ENCODE peak calls at places on chromosomes 4 and X, in eight cellular contexts. R, M, J, B, I, H, D and U are unnamed samples.

GRCh38 chr4:67735325-67735724 is 18.9 kb downstream of the GNRHR start:
- DNase-seq in R (no peak), M (no peak), J (no peak), B (no peak), I (no peak), H (no peak), D (no peak), U (no peak)

GRCh38 chr4:5998333-5998936 is 19.8 kb downstream of the C4orf50 start:
- DNase-seq in R (peak), M (no peak), J (peak), B (no peak), I (peak), H (peak), D (peak), U (peak)

GRCh38 chr4:52914051-52914605 is 52.0 kb downstream of the RASL11B start:
- DNase-seq in R (no peak), M (no peak), J (peak), B (no peak), I (no peak), H (peak), D (peak), U (peak)

GRCh38 chrX:38304010-38304409 is 23.3 kb downstream of the RPGR start:
- DNase-seq in R (peak), M (no peak), J (peak), B (no peak), I (no peak), H (peak), D (no peak), U (peak)

GRCh38 chrX:107537815-107538214 is 88.4 kb downstream of the FRMPD3 start:
- DNase-seq in R (peak), M (no peak), J (peak), B (no peak), I (peak), H (peak), D (peak), U (peak)

GRCh38 chrX:120302434-120302833 is 8.8 kb downstream of the TMEM255A start:
- DNase-seq in R (peak), M (no peak), J (no peak), B (peak), I (peak), H (peak), D (no peak), U (no peak)

GRCh38 chr4:126385954-126386353 is 1071.2 kb downstream of the FAT4 start:
- DNase-seq in R (no peak), M (no peak), J (no peak), B (no peak), I (no peak), H (no peak), D (no peak), U (no peak)

GRCh38 chrX:87409113-87409841 is 108.3 kb upstream of the KLHL4 start:
- DNase-seq in R (no peak), M (no peak), J (peak), B (peak), I (peak), H (peak), D (peak), U (peak)

GRCh38 chr4:57119054-57119651 is 9.0 kb upstream of the IGFBP7 start:
- DNase-seq in R (no peak), M (no peak), J (peak), B (no peak), I (peak), H (peak), D (peak), U (peak)

GRCh38 chr4:186936496-186937375 is 213.1 kb upstream of the FAT1 start:
- DNase-seq in R (no peak), M (no peak), J (peak), B (no peak), I (no peak), H (peak), D (peak), U (peak)

GRCh38 chrX:110414679-110415439 is 56.2 kb downstream of the RTL9 start:
- DNase-seq in R (no peak), M (no peak), J (peak), B (no peak), I (no peak), H (no peak), D (peak), U (no peak)
- H3K4me3 ChIP-seq in R (no peak), M (no peak), J (no peak), B (no peak), I (no peak), H (no peak), D (no peak), U (no peak)

DNA sequence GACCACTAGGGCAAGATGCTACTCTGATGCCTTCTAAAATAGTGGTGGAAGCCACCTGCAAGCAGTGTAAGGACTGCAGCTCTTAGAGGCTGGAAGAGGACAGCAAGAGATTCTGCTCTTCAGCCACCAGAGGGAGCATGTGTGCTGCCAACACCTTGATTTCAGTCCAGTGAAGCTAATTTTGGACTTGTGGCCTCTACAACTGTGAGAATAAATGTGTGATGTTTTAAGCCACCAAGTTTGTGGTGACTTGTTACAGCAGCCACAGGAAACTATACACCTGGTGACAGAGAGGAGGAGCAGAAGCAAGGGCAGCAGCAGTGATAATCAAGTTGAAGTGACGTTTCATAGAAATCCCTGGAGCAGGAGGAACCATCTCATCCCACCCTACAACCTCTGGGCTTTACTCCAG is 55.9 kb downstream of the FGFBP1 start:
- DNase-seq in R (peak), M (no peak), J (peak), B (no peak), I (peak), H (peak), D (peak), U (peak)
- TF ChIP-seq CTCF in R (peak), M (peak), J (peak), B (peak), I (peak), H (peak), D (peak), U (peak)

DNA sequence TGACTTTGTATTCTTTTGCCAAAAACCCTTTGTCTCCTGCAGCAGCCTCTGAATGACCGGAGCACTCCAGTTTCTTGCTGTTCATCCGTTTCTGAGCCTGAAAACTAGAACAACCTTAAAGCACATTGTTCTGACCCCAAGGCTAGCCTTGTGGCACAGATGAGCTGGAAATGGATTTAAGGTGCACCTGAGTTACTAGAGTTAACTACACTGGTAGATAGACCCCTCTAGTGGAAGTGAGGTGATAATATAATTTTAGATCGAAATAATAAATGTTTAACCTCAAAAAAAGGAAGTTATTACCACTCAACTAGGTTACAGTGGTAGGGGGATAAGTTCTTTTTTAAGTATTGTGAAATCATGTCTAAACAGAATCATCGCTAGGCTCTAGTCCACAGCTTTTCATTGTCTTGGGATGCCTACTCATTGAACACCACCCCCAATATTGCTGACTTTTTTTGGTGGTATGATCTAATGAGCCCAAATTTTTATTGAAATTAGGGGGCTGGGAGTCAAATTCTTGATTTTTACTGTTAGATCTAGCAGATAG is 2.7 kb downstream of the PLS3 start:
- DNase-seq in R (no peak), M (no peak), J (no peak), B (no peak), I (no peak), H (no peak), D (no peak), U (peak)
- H3K4me3 ChIP-seq in R (peak), M (peak), J (no peak), B (peak), I (no peak), H (no peak), D (no peak), U (peak)

GRCh38 chrX:73068467-73069364 is 10.6 kb downstream of the PABPC1L2A start:
- DNase-seq in R (no peak), M (no peak), J (no peak), B (no peak), I (no peak), H (no peak), D (no peak), U (no peak)
- TF ChIP-seq CTCF in R (no peak), M (no peak), J (no peak), B (no peak), I (no peak), H (no peak), D (no peak), U (no peak)

GRCh38 chr4:173506780-173507211 is 23.2 kb downstream of the HAND2 start:
- DNase-seq in R (peak), M (no peak), J (no peak), B (no peak), I (no peak), H (no peak), D (no peak), U (no peak)
- H3K4me3 ChIP-seq in R (peak), M (peak), J (no peak), B (no peak), I (peak), H (no peak), D (peak), U (no peak)

GRCh38 chrX:123986377-123986776 is 24.9 kb downstream of the STAG2 start:
- DNase-seq in R (no peak), M (no peak), J (no peak), B (no peak), I (no peak), H (no peak), D (no peak), U (no peak)
- TF ChIP-seq CTCF in R (no peak), M (no peak), J (no peak), B (no peak), I (no peak), H (no peak), D (no peak), U (no peak)

DNA sequence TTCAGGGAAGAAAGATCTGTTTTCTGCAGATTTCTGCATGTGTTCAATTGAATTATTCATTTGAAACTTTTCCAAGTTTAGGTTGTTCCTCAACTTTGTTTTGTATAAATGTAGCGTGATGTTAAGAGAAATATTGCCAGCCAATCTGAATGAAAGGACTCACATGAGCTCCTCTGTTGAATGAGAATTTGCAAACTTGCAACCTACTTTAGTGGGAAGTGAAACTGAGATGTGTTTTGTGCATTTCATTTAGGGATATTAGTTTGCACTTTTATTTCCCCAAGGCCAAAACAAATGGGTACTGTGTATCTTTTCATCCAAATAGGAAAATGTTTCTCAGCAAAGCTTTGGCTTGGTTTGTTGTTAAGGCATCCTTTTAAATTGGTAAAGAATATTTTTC is 193.7 kb upstream of the BANK1 start:
- DNase-seq in R (no peak), M (no peak), J (no peak), B (no peak), I (no peak), H (no peak), D (no peak), U (no peak)
- H3K4me3 ChIP-seq in R (no peak), M (no peak), J (no peak), B (no peak), I (no peak), H (no peak), D (no peak), U (no peak)